ENCODE peak calls at places on chromosome 4, in five cellular contexts. L is HEK293T, A is SK-N-SH, C is K562, X is GM12878. E is an unnamed sample.

GRCh38 chr4:1116837-1117236 is 3.5 kb upstream of the RNF212 start:
- DNase-seq in L (no peak), A (no peak), C (no peak), X (no peak), E (no peak)

GRCh38 chr4:105714071-105714521 is 5.5 kb downstream of the GSTCD start:
- DNase-seq in L (no peak), A (no peak), C (no peak), X (no peak), E (no peak)

GRCh38 chr4:84803720-84804119 is 162.8 kb downstream of the WDFY3 start:
- DNase-seq in L (no peak), A (no peak), C (no peak), X (no peak), E (no peak)

GRCh38 chr4:38160487-38161207 is 200.4 kb downstream of the PTTG2 start:
- DNase-seq in L (no peak), A (no peak), C (peak), X (peak), E (peak)

GRCh38 chr4:121950212-121950679 is 1.6 kb downstream of the TRPC3 start:
- DNase-seq in L (peak), A (peak), C (peak), X (no peak), E (peak)

GRCh38 chr4:164700471-164700870 is 53.5 kb upstream of the SMIM31 start:
- DNase-seq in L (peak), A (peak), C (no peak), X (no peak), E (peak)

GRCh38 chr4:10613926-10614478 is 70.6 kb downstream of the CLNK start:
- DNase-seq in L (no peak), A (no peak), C (no peak), X (no peak), E (no peak)

GRCh38 chr4:182648766-182649165 is 268.4 kb downstream of the DCTD start:
- DNase-seq in L (no peak), A (no peak), C (no peak), X (no peak), E (no peak)

GRCh38 chr4:14994242-14994641 is 8.0 kb upstream of the CPEB2 start:
- DNase-seq in L (no peak), A (no peak), C (no peak), X (no peak), E (no peak)

GRCh38 chr4:123477804-123478209 is 81.2 kb downstream of the SPRY1 start:
- DNase-seq in L (no peak), A (no peak), C (no peak), X (no peak), E (peak)

GRCh38 chr4:75841641-75842520 is 60.4 kb downstream of the PPEF2 start:
- DNase-seq in L (no peak), A (no peak), C (no peak), X (no peak), E (peak)

GRCh38 chr4:75843596-75843995 is 58.7 kb downstream of the PPEF2 start:
- DNase-seq in L (no peak), A (no peak), C (no peak), X (no peak), E (no peak)

GRCh38 chr4:75848891-75849290 is 53.4 kb downstream of the PPEF2 start:
- DNase-seq in L (no peak), A (no peak), C (no peak), X (no peak), E (no peak)

GRCh38 chr4:75845992-75846391 is 56.3 kb downstream of the PPEF2 start:
- DNase-seq in L (no peak), A (no peak), C (no peak), X (no peak), E (no peak)

DNA sequence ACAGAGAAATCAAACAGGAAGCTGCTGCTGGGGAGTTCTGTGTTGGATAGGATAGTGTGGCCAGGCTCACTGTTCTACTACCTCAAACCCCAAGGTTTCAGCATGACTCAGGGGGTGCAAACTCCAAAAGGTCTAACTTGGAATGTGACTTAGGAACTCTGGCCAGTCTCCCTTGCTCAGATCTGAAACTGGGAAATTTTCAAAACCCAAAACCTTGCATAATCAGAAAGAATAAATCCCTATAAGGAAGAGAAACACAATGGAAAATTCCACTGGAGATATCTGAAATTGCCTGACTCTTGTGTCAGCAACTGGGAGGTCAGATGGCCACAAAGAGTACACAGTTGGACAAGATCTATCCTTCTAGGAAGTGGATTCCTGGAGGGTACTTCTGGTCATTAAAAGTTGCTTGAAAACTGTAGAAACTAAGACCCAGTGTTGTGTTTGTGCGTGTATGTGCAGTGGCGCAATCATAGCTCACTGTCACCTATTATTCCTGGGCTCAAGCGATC is 58.0 kb downstream of the PPEF2 start:
- DNase-seq in L (no peak), A (no peak), C (no peak), X (no peak), E (peak)
- TF ChIP-seq FOXM1 in L (no peak), A (no peak), C (no peak), X (no peak), E (no peak)

DNA sequence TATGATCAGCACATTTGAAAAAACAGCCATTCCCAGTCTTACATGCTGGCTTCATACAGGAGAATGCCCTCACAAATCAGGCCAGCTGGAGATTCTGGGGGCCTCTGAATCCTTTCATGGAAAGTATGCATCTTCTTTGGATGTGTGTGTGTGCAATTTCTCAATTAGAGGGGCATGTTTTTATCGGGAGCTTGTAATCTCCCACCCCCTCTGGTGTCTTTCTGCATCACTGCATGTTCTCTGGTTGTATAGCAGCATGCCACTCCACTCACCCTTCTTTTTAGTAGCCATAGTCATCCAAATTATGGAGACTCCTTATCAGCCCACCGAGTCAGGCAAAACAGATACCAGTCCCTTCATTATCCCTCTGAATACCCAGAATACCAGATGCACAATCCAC is 282.2 kb upstream of the SLIT2 start:
- DNase-seq in L (peak), A (peak), C (no peak), X (no peak), E (no peak)
- TF ChIP-seq FOXM1 in L (no peak), A (no peak), C (no peak), X (no peak), E (no peak)

DNA sequence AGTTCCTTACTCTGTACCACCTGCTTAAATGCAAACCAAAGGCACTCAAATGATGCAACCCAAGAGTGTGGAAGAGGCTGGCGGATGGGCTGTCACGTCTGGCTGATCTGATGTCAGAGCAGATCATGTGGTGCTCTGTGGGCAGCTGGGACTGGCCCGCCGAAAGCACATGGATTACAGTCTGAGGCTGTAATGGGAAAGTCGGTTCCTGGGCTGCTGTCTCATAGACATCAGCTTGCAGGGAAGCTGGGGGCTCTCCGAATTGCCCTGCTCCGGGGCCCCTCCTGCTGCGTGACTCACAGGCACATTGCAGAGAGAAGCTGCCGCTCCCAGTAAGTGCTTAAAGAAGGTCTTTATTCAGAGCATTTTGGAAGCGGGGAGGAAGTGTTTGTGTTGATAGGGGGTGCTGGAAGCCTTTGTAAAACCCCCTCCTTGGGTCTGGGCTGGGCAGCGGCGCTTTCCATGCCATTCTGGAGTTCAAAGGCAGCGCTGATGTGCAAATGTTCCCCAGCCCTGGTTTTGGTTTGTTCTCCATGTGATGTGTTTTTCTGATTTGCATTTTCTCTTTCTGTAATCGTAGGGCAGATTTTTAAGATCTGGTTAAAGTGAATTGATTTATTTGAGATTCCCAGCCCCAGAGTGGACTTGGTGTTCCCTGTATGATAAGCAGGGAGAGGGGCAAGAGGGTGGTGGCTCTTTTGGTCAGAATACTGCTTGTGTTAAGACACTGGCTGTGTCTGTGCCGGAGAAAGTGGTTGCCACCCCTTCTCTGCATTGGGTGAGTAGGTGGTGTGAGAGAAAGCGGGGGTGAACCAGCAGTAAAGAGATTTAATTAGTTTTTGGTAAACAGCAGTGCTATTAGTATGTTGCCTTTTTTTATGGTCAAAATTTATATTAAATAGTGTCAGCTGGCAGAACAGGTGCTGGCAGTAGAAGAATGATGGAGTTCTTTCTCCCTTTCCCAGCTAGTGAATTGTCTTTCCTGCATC is 181.3 kb downstream of the LARP7 start:
- DNase-seq in L (peak), A (peak), C (no peak), X (peak), E (peak)
- TF ChIP-seq FOXM1 in L (peak), A (no peak), C (no peak), X (no peak), E (no peak)

GRCh38 chr4:8269535-8270417 is at the start of gene HTRA3:
- DNase-seq in L (peak), A (no peak), C (no peak), X (no peak), E (no peak)

GRCh38 chr4:8272472-8273428 is 3.2 kb downstream of the HTRA3 start:
- DNase-seq in L (no peak), A (peak), C (no peak), X (no peak), E (no peak)

GRCh38 chr4:8270418-8270771 is 841 bp downstream of the HTRA3 start:
- DNase-seq in L (no peak), A (no peak), C (no peak), X (no peak), E (no peak)

GRCh38 chr4:8271821-8272220 is 2.3 kb downstream of the HTRA3 start:
- DNase-seq in L (no peak), A (no peak), C (no peak), X (no peak), E (no peak)

GRCh38 chr4:8270912-8271815 is 1.6 kb downstream of the HTRA3 start:
- DNase-seq in L (no peak), A (no peak), C (no peak), X (no peak), E (no peak)
- TF ChIP-seq FOXM1 in L (no peak), A (no peak), C (no peak), X (no peak), E (no peak)

GRCh38 chr4:169571435-169571834 is 40.9 kb downstream of the NEK1 start:
- DNase-seq in L (no peak), A (no peak), C (no peak), X (no peak), E (no peak)

GRCh38 chr4:169567916-169568315 is 44.5 kb downstream of the NEK1 start:
- DNase-seq in L (no peak), A (no peak), C (no peak), X (no peak), E (no peak)

DNA sequence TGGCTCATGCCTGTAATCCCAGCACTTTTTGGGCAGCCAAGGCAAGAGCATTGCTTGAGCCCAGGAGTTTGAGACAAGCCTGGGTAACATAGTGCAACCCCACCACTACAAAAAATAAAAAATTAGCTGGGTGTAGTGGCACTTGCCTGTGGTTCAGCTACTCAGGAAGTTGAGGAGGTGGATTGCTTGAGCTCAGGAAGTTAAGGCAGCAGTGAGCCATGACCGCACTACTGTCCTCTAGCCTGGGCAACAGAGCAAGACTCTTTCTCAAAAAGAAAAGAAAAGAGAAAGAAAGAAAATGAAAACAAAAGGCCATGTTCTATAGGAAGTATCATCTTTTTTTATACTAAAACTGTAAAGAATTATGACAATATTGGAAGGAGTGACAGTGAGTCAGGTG is 38.5 kb downstream of the NEK1 start:
- DNase-seq in L (no peak), A (no peak), C (no peak), X (no peak), E (no peak)
- TF ChIP-seq FOXM1 in L (no peak), A (no peak), C (no peak), X (no peak), E (no peak)

DNA sequence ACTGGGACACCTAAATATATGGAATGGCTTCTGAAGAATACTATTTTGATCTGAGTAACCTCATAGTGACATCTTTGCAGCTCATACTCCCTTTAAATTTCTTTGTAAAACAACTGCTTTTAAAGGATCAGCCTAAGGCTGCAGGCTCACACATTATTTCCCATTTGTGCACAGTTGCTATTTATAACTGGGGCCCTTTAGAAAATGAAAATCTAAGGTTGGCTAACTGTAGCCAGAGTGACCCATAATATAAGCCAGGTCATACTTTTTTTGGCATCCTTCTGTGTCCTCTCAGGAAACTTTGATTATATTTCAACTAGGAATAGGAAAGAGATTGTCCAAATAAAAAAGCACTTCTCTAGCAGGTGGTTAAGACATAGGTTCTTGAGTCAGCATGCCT is 123.6 kb upstream of the RASGEF1B start:
- DNase-seq in L (no peak), A (no peak), C (no peak), X (no peak), E (no peak)
- TF ChIP-seq FOXM1 in L (no peak), A (no peak), C (no peak), X (no peak), E (no peak)